ENCODE peak calls at places on chromosomes 6 and 20, in nine cellular contexts. One of them, this sample, is unnamed.

GRCh38 chr6:160837146-160837545 is 135.1 kb downstream of the PLG start:
- DNase-seq in effector memory CD4-positive, alpha-beta T cell: no peak
- DNase-seq in GM23248: no peak
- DNase-seq in SJCRH30: no peak
- DNase-seq in CD4-positive, alpha-beta memory T cell: no peak
- DNase-seq in IMR-90: no peak
- DNase-seq in H7: no peak
- DNase-seq in AG04450: no peak
- DNase-seq in pancreas: no peak
- DNase-seq in this sample: no peak

GRCh38 chr6:141906569-141907080 is 226.1 kb upstream of the GJE1 start:
- DNase-seq in effector memory CD4-positive, alpha-beta T cell: no peak
- DNase-seq in GM23248: no peak
- DNase-seq in SJCRH30: no peak
- DNase-seq in CD4-positive, alpha-beta memory T cell: no peak
- DNase-seq in IMR-90: no peak
- DNase-seq in H7: no peak
- DNase-seq in AG04450: no peak
- DNase-seq in pancreas: no peak
- DNase-seq in this sample: no peak

GRCh38 chr6:43768983-43769525 is 957 bp upstream of the VEGFA start:
- DNase-seq in effector memory CD4-positive, alpha-beta T cell: no peak
- DNase-seq in GM23248: peak; percentile 92
- DNase-seq in SJCRH30: peak; percentile 38
- DNase-seq in CD4-positive, alpha-beta memory T cell: no peak
- DNase-seq in IMR-90: peak; percentile 91
- DNase-seq in H7: no peak
- DNase-seq in AG04450: peak; percentile 71
- DNase-seq in pancreas: no peak
- DNase-seq in this sample: peak; percentile 90

GRCh38 chr6:159691963-159692287 is 1.1 kb downstream of the SOD2 start:
- DNase-seq in effector memory CD4-positive, alpha-beta T cell: no peak
- DNase-seq in GM23248: peak; percentile 3
- DNase-seq in SJCRH30: no peak
- DNase-seq in CD4-positive, alpha-beta memory T cell: no peak
- DNase-seq in IMR-90: no peak
- DNase-seq in H7: peak; percentile 32
- DNase-seq in AG04450: no peak
- DNase-seq in pancreas: no peak
- DNase-seq in this sample: no peak

GRCh38 chr6:7052441-7052936 is 55.3 kb upstream of the RREB1 start:
- DNase-seq in effector memory CD4-positive, alpha-beta T cell: no peak
- DNase-seq in GM23248: peak; percentile 79
- DNase-seq in SJCRH30: peak; percentile 81
- DNase-seq in CD4-positive, alpha-beta memory T cell: peak; percentile 9
- DNase-seq in IMR-90: peak; percentile 65
- DNase-seq in H7: peak; percentile 79
- DNase-seq in AG04450: no peak
- DNase-seq in pancreas: peak; percentile 71
- DNase-seq in this sample: peak; percentile 78

GRCh38 chr6:101085327-101085726 is 204.2 kb upstream of the ASCC3 start:
- DNase-seq in effector memory CD4-positive, alpha-beta T cell: no peak
- DNase-seq in GM23248: no peak
- DNase-seq in SJCRH30: peak; percentile 50
- DNase-seq in CD4-positive, alpha-beta memory T cell: no peak
- DNase-seq in IMR-90: no peak
- DNase-seq in H7: no peak
- DNase-seq in AG04450: no peak
- DNase-seq in pancreas: no peak
- DNase-seq in this sample: no peak

GRCh38 chr6:18242062-18242851 is 22.1 kb downstream of the DEK start:
- DNase-seq in effector memory CD4-positive, alpha-beta T cell: no peak
- DNase-seq in GM23248: peak; percentile 92
- DNase-seq in SJCRH30: no peak
- DNase-seq in CD4-positive, alpha-beta memory T cell: no peak
- DNase-seq in IMR-90: peak; percentile 94
- DNase-seq in H7: no peak
- DNase-seq in AG04450: peak; percentile 56
- DNase-seq in pancreas: no peak
- DNase-seq in this sample: peak; percentile 44

GRCh38 chr6:4258733-4259132 is 123.4 kb upstream of the ECI2 start:
- DNase-seq in effector memory CD4-positive, alpha-beta T cell: no peak
- DNase-seq in GM23248: no peak
- DNase-seq in SJCRH30: no peak
- DNase-seq in CD4-positive, alpha-beta memory T cell: no peak
- DNase-seq in IMR-90: no peak
- DNase-seq in H7: no peak
- DNase-seq in AG04450: no peak
- DNase-seq in pancreas: no peak
- DNase-seq in this sample: no peak

GRCh38 chr6:89148016-89148750 is 2.3 kb downstream of the PM20D2 start:
- DNase-seq in effector memory CD4-positive, alpha-beta T cell: no peak
- DNase-seq in GM23248: peak; percentile 36
- DNase-seq in SJCRH30: no peak
- DNase-seq in CD4-positive, alpha-beta memory T cell: no peak
- DNase-seq in IMR-90: peak; percentile 30
- DNase-seq in H7: no peak
- DNase-seq in AG04450: no peak
- DNase-seq in pancreas: no peak
- DNase-seq in this sample: no peak

GRCh38 chr20:59630526-59630925 is 26.2 kb downstream of the PHACTR3 start:
- DNase-seq in effector memory CD4-positive, alpha-beta T cell: no peak
- DNase-seq in GM23248: no peak
- DNase-seq in SJCRH30: no peak
- DNase-seq in CD4-positive, alpha-beta memory T cell: no peak
- DNase-seq in IMR-90: no peak
- DNase-seq in H7: no peak
- DNase-seq in AG04450: no peak
- DNase-seq in pancreas: no peak
- DNase-seq in this sample: no peak

GRCh38 chr6:31922942-31923341 is 4.6 kb upstream of the C2 start:
- DNase-seq in effector memory CD4-positive, alpha-beta T cell: no peak
- DNase-seq in GM23248: no peak
- DNase-seq in SJCRH30: no peak
- DNase-seq in CD4-positive, alpha-beta memory T cell: no peak
- DNase-seq in IMR-90: no peak
- DNase-seq in H7: peak; percentile 78
- DNase-seq in AG04450: no peak
- DNase-seq in pancreas: no peak
- DNase-seq in this sample: peak; percentile 52

DNA sequence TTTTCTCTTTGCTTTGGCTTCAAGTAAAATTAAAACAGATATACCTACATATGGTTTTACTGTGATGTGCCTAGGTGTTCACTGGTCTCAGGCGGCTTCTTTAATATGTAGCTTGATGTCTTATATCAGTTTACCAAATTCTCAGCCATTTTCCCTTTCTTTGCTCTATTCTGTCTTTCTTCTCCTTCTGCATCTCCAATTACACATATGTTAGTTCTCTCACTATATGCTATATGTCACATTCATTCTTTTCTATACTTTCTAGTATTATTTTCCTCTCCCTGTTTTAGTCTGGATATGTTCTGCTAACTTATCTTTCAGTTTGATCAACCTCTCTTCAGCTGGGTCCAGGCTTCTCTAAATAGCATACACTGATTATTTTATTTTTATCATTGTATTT is 14.4 kb upstream of the WFDC8 start:
- DNase-seq in effector memory CD4-positive, alpha-beta T cell: no peak
- DNase-seq in GM23248: no peak
- DNase-seq in SJCRH30: no peak
- DNase-seq in CD4-positive, alpha-beta memory T cell: no peak
- DNase-seq in IMR-90: no peak
- DNase-seq in H7: no peak
- DNase-seq in AG04450: no peak
- DNase-seq in pancreas: no peak
- DNase-seq in this sample: no peak
- H3K27me3 ChIP-seq in effector memory CD4-positive, alpha-beta T cell: no peaks in the 10 kb centered on the region
- H3K27me3 ChIP-seq in GM23248: no peaks in the 10 kb centered on the region
- H3K27me3 ChIP-seq in SJCRH30: peaks cover 10% of the 10 kb centered on the region
- H3K27me3 ChIP-seq in CD4-positive, alpha-beta memory T cell: no peaks in the 10 kb centered on the region
- H3K27me3 ChIP-seq in IMR-90: no peaks in the 10 kb centered on the region
- H3K27me3 ChIP-seq in H7: no peaks in the 10 kb centered on the region
- H3K27me3 ChIP-seq in AG04450: peaks cover 4% of the 10 kb centered on the region
- H3K27me3 ChIP-seq in pancreas: no peaks in the 10 kb centered on the region
- H3K27me3 ChIP-seq in this sample: no peaks in the 10 kb centered on the region

DNA sequence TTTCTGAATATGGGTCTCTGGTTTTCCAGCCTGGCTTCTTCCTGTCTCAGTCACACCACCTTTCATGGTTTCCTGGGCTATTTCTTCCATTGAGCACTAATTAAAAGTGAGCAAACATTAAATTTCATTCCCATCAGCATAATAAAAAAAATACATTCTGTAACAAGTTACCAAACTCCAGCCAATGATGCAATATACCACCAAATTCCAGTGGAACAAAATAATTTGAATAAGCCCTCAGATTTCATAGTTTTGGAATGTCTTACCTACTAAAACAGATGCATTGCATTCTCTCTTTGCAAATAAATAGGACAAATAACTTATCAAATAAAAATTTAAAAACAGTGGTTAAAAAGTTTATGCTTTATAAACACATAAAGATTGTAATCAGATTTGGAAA is 97.8 kb upstream of the PRDM1 start:
- DNase-seq in effector memory CD4-positive, alpha-beta T cell: no peak
- DNase-seq in GM23248: peak; percentile 55
- DNase-seq in SJCRH30: no peak
- DNase-seq in CD4-positive, alpha-beta memory T cell: no peak
- DNase-seq in IMR-90: peak; percentile 29
- DNase-seq in H7: no peak
- DNase-seq in AG04450: no peak
- DNase-seq in pancreas: no peak
- DNase-seq in this sample: no peak
- H3K27me3 ChIP-seq in effector memory CD4-positive, alpha-beta T cell: peaks cover 12% of the 10 kb centered on the region
- H3K27me3 ChIP-seq in GM23248: no peaks in the 10 kb centered on the region
- H3K27me3 ChIP-seq in SJCRH30: no peaks in the 10 kb centered on the region
- H3K27me3 ChIP-seq in CD4-positive, alpha-beta memory T cell: peaks cover 6% of the 10 kb centered on the region
- H3K27me3 ChIP-seq in IMR-90: no peaks in the 10 kb centered on the region
- H3K27me3 ChIP-seq in H7: peaks cover 97% of the 10 kb centered on the region
- H3K27me3 ChIP-seq in AG04450: no peaks in the 10 kb centered on the region
- H3K27me3 ChIP-seq in pancreas: no peaks in the 10 kb centered on the region
- H3K27me3 ChIP-seq in this sample: no peaks in the 10 kb centered on the region

GRCh38 chr6:29829766-29830165 is 2.1 kb downstream of the HLA-G start:
- DNase-seq in effector memory CD4-positive, alpha-beta T cell: no peak
- DNase-seq in GM23248: no peak
- DNase-seq in SJCRH30: no peak
- DNase-seq in CD4-positive, alpha-beta memory T cell: no peak
- DNase-seq in IMR-90: no peak
- DNase-seq in H7: no peak
- DNase-seq in AG04450: no peak
- DNase-seq in pancreas: no peak
- DNase-seq in this sample: no peak

GRCh38 chr6:29830409-29830808 is 2.8 kb downstream of the HLA-G start:
- DNase-seq in effector memory CD4-positive, alpha-beta T cell: no peak
- DNase-seq in GM23248: no peak
- DNase-seq in SJCRH30: no peak
- DNase-seq in CD4-positive, alpha-beta memory T cell: no peak
- DNase-seq in IMR-90: no peak
- DNase-seq in H7: no peak
- DNase-seq in AG04450: no peak
- DNase-seq in pancreas: no peak
- DNase-seq in this sample: no peak

GRCh38 chr6:29826271-29826670 is 1.4 kb upstream of the HLA-G start:
- DNase-seq in effector memory CD4-positive, alpha-beta T cell: no peak
- DNase-seq in GM23248: peak; percentile 37
- DNase-seq in SJCRH30: no peak
- DNase-seq in CD4-positive, alpha-beta memory T cell: no peak
- DNase-seq in IMR-90: no peak
- DNase-seq in H7: no peak
- DNase-seq in AG04450: no peak
- DNase-seq in pancreas: no peak
- DNase-seq in this sample: no peak

GRCh38 chr6:29827579-29828470 is at the start of gene HLA-G:
- DNase-seq in effector memory CD4-positive, alpha-beta T cell: no peak
- DNase-seq in GM23248: no peak
- DNase-seq in SJCRH30: no peak
- DNase-seq in CD4-positive, alpha-beta memory T cell: no peak
- DNase-seq in IMR-90: no peak
- DNase-seq in H7: peak; percentile 66
- DNase-seq in AG04450: no peak
- DNase-seq in pancreas: no peak
- DNase-seq in this sample: no peak

DNA sequence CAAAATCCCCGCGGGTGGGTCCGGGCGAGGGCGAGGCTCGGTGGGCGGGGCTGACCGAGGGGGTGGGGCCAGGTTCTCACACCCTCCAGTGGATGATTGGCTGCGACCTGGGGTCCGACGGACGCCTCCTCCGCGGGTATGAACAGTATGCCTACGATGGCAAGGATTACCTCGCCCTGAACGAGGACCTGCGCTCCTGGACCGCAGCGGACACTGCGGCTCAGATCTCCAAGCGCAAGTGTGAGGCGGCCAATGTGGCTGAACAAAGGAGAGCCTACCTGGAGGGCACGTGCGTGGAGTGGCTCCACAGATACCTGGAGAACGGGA is 809 bp downstream of the HLA-G start:
- DNase-seq in effector memory CD4-positive, alpha-beta T cell: no peak
- DNase-seq in GM23248: peak; percentile 18
- DNase-seq in SJCRH30: no peak
- DNase-seq in CD4-positive, alpha-beta memory T cell: no peak
- DNase-seq in IMR-90: no peak
- DNase-seq in H7: peak; percentile 87
- DNase-seq in AG04450: no peak
- DNase-seq in pancreas: no peak
- DNase-seq in this sample: no peak
- H3K27me3 ChIP-seq in effector memory CD4-positive, alpha-beta T cell: peaks cover 23% of the 10 kb centered on the region
- H3K27me3 ChIP-seq in GM23248: peaks cover 37% of the 10 kb centered on the region
- H3K27me3 ChIP-seq in SJCRH30: no peaks in the 10 kb centered on the region
- H3K27me3 ChIP-seq in CD4-positive, alpha-beta memory T cell: peaks cover 10% of the 10 kb centered on the region
- H3K27me3 ChIP-seq in IMR-90: peaks cover 36% of the 10 kb centered on the region
- H3K27me3 ChIP-seq in H7: peaks cover 47% of the 10 kb centered on the region
- H3K27me3 ChIP-seq in AG04450: peaks cover 25% of the 10 kb centered on the region
- H3K27me3 ChIP-seq in pancreas: no peaks in the 10 kb centered on the region
- H3K27me3 ChIP-seq in this sample: no peaks in the 10 kb centered on the region

GRCh38 chr6:12037803-12038202 is 25.7 kb downstream of the HIVEP1 start:
- DNase-seq in effector memory CD4-positive, alpha-beta T cell: no peak
- DNase-seq in GM23248: no peak
- DNase-seq in SJCRH30: no peak
- DNase-seq in CD4-positive, alpha-beta memory T cell: no peak
- DNase-seq in IMR-90: no peak
- DNase-seq in H7: no peak
- DNase-seq in AG04450: no peak
- DNase-seq in pancreas: no peak
- DNase-seq in this sample: no peak
- H3K27me3 ChIP-seq in effector memory CD4-positive, alpha-beta T cell: no peaks in the 10 kb centered on the region
- H3K27me3 ChIP-seq in GM23248: no peaks in the 10 kb centered on the region
- H3K27me3 ChIP-seq in SJCRH30: no peaks in the 10 kb centered on the region
- H3K27me3 ChIP-seq in CD4-positive, alpha-beta memory T cell: no peaks in the 10 kb centered on the region
- H3K27me3 ChIP-seq in IMR-90: no peaks in the 10 kb centered on the region
- H3K27me3 ChIP-seq in H7: no peaks in the 10 kb centered on the region
- H3K27me3 ChIP-seq in AG04450: no peaks in the 10 kb centered on the region
- H3K27me3 ChIP-seq in pancreas: no peaks in the 10 kb centered on the region
- H3K27me3 ChIP-seq in this sample: no peaks in the 10 kb centered on the region

DNA sequence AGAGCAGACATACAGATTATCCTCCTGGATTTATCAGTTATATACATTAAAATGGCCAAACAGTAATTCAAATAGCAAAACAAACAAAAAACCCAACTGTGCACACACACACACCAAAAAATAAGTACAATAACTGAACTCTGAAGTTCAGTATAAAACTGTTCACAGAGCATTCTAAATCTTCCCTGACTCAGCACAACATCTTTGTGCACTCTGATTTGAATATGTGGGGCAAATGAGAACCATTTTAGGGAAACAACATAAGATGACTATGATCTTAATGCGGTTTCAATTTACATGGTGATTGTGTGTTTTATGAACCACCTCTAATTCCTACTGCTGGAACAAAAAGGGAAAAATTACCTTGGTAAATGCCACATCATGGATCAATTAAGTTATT is 41.8 kb downstream of the PLAGL1 start:
- DNase-seq in effector memory CD4-positive, alpha-beta T cell: no peak
- DNase-seq in GM23248: no peak
- DNase-seq in SJCRH30: no peak
- DNase-seq in CD4-positive, alpha-beta memory T cell: no peak
- DNase-seq in IMR-90: no peak
- DNase-seq in H7: no peak
- DNase-seq in AG04450: no peak
- DNase-seq in pancreas: no peak
- DNase-seq in this sample: no peak
- H3K27me3 ChIP-seq in effector memory CD4-positive, alpha-beta T cell: no peaks in the 10 kb centered on the region
- H3K27me3 ChIP-seq in GM23248: peaks cover 4% of the 10 kb centered on the region
- H3K27me3 ChIP-seq in SJCRH30: no peaks in the 10 kb centered on the region
- H3K27me3 ChIP-seq in CD4-positive, alpha-beta memory T cell: no peaks in the 10 kb centered on the region
- H3K27me3 ChIP-seq in IMR-90: peaks cover 8% of the 10 kb centered on the region
- H3K27me3 ChIP-seq in H7: peaks cover 99% of the 10 kb centered on the region
- H3K27me3 ChIP-seq in AG04450: peaks cover 3% of the 10 kb centered on the region
- H3K27me3 ChIP-seq in pancreas: no peaks in the 10 kb centered on the region
- H3K27me3 ChIP-seq in this sample: no peaks in the 10 kb centered on the region